ENCODE peak calls at places on chromosomes 11 and 22, in four cellular contexts. O is WTC11, U is T-helper 1 cell, M is stomach. E is an unnamed sample.

GRCh38 chr11:63913866-63914830 is 2.8 kb downstream of the RCOR2 start:
- DNase-seq in U (no peak), O (no peak), M (no peak), E (no peak)

GRCh38 chr11:62694455-62695167 is 5.3 kb upstream of the LRRN4CL start:
- DNase-seq in M (peak), O (peak), U (peak), E (peak)

GRCh38 chr11:45025716-45026492 is 75.2 kb upstream of the TP53I11 start:
- DNase-seq in U (no peak), M (no peak), O (no peak), E (no peak)

GRCh38 chr11:40722179-40722795 is 737.2 kb downstream of the LRRC4C start:
- DNase-seq in U (no peak), O (peak), M (no peak), E (no peak)

GRCh38 chr11:112751763-112752162 is 209.5 kb upstream of the NCAM1 start:
- DNase-seq in O (no peak), U (no peak), M (no peak), E (no peak)

GRCh38 chr22:49322861-49323622 is 504.6 kb downstream of the BRD1 start:
- DNase-seq in M (peak), O (no peak), U (no peak), E (no peak)

GRCh38 chr11:114348200-114349191 is 51.8 kb downstream of the C11orf71 start:
- DNase-seq in U (no peak), O (peak), M (peak), E (no peak)

GRCh38 chr11:82786001-82786400 is 52.3 kb upstream of the FAM181B start:
- DNase-seq in U (no peak), M (no peak), O (no peak), E (no peak)